ENCODE peak calls at places on chromosomes 5 and 9, in seven cellular contexts. J is GM23338, D is astrocyte of the spinal cord, H is heart right ventricle, G is neural crest cell, P is adrenal gland, M is suprapubic skin. E is an unnamed sample.

GRCh38 chr5:76851713-76852369 is 2.0 kb downstream of the S100Z start:
- DNase-seq in D (no peak), J (no peak), M (no peak), H (peak; percentile 22), G (no peak), P (no peak), E (no peak)

GRCh38 chr9:35828716-35829083 is at the start of gene FAM221B:
- DNase-seq in D (no peak), J (peak; percentile 93), G (peak; percentile 62), P (no peak), H (peak; percentile 29), M (no peak), E (no peak)

GRCh38 chr9:87256973-87257372 is 240.7 kb upstream of the DAPK1 start:
- DNase-seq in J (no peak), P (no peak), D (peak; percentile 50), H (no peak), M (no peak), G (no peak), E (no peak)

GRCh38 chr5:74112372-74112875 is 486.4 kb downstream of the ARHGEF28 start:
- DNase-seq in H (no peak), D (no peak), P (no peak), M (no peak), G (no peak), J (no peak), E (no peak)

GRCh38 chr5:151150484-151151262 is 6.9 kb downstream of the ANXA6 start:
- DNase-seq in G (peak; percentile 16), H (peak; percentile 44), M (no peak), D (peak; percentile 67), P (peak; percentile 50), J (no peak), E (no peak)

GRCh38 chr9:5551771-5552170 is 41.4 kb downstream of the PDCD1LG2 start:
- DNase-seq in H (no peak), D (peak; percentile 37), M (no peak), G (no peak), J (no peak), P (no peak), E (no peak)

GRCh38 chr9:114611516-114612271 is 603 bp downstream of the TMEM268 start:
- DNase-seq in J (peak; percentile 61), G (peak; percentile 41), D (peak; percentile 53), M (peak; percentile 75), P (peak; percentile 81), H (peak; percentile 50), E (no peak)

GRCh38 chr5:175857986-175858385 is 13.4 kb upstream of the CPLX2 start:
- DNase-seq in H (no peak), P (no peak), D (no peak), J (no peak), M (no peak), G (no peak), E (peak; percentile 54)

GRCh38 chr5:2891781-2892180 is 140.3 kb upstream of the IRX2 start:
- DNase-seq in J (no peak), P (no peak), H (no peak), G (no peak), M (no peak), D (no peak), E (no peak)

GRCh38 chr5:6570530-6570929 is 62.3 kb downstream of the NSUN2 start:
- DNase-seq in M (no peak), G (no peak), H (no peak), D (no peak), P (no peak), J (no peak), E (no peak)

GRCh38 chr5:1209552-1209852 is 8.1 kb downstream of the SLC6A19 start:
- DNase-seq in H (no peak), M (no peak), J (no peak), P (no peak), G (no peak), D (no peak), E (no peak)

GRCh38 chr5:112848116-112848811 is 12.8 kb upstream of the SRP19 start:
- DNase-seq in P (peak; percentile 30), M (no peak), J (peak; percentile 95), H (no peak), G (no peak), D (peak; percentile 79), E (no peak)

GRCh38 chr5:155140646-155141045 is 127.1 kb downstream of the KIF4B start:
- DNase-seq in J (no peak), M (no peak), H (no peak), G (no peak), D (no peak), P (no peak), E (no peak)

GRCh38 chr9:114362394-114362793 is 25.4 kb downstream of the AKNA start:
- DNase-seq in D (no peak), H (no peak), P (no peak), M (no peak), G (no peak), J (no peak), E (peak; percentile 76)

GRCh38 chr5:120447706-120448239 is 16.3 kb upstream of the PRR16 start:
- DNase-seq in H (no peak), M (no peak), G (no peak), J (no peak), D (peak; percentile 44), P (no peak), E (no peak)

GRCh38 chr9:110156416-110156815 is 51.5 kb downstream of the C9orf152 start:
- DNase-seq in D (no peak), G (no peak), P (no peak), M (no peak), J (no peak), H (no peak), E (no peak)

DNA sequence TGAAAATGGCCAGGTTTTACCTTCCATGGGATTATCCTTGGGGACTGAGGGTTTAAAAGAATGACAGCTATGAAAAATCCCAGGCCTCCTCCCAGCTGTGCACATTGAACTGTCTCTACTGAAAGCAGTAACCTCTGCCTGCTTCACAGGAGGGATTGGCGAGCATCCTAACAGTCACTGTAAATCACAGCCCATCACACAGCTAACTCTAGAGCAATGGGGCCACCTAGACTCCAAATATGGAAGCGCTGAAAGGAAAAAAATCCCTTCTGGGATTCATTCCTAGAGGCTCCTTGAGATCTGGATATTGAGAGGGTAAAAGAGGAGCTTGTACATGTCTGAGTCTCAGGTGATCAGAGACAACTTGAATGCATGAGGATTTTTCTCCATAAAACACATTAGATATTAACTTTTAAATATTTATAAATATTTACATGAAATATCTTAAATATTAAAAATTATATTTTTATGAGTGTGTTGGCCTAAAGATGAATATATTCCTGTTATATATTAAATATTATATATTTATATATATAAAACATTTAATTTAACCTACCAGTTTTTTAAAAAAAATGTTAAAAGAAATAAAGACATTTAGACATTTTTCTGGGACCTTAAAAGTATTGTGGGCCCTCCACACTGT is 133.8 kb upstream of the SLC24A2 start:
- DNase-seq in H (no peak), G (no peak), D (peak; percentile 63), P (peak; percentile 41), J (peak; percentile 91), M (no peak), E (no peak)
- TF ChIP-seq CTCF in H (peak; percentile 30), G (peak; percentile 73), D (peak; percentile 65), P (peak; percentile 55), J (peak; percentile 91), M (no peak), E (peak; percentile 75)

GRCh38 chr9:137447722-137448568 is 6.8 kb upstream of the ENTPD8 start:
- DNase-seq in P (peak; percentile 16), M (peak; percentile 64), J (no peak), G (no peak), D (no peak), H (peak; percentile 8), E (no peak)
- TF ChIP-seq CTCF in P (no peak), M (no peak), J (no peak), G (no peak), D (no peak), H (no peak), E (no peak)

DNA sequence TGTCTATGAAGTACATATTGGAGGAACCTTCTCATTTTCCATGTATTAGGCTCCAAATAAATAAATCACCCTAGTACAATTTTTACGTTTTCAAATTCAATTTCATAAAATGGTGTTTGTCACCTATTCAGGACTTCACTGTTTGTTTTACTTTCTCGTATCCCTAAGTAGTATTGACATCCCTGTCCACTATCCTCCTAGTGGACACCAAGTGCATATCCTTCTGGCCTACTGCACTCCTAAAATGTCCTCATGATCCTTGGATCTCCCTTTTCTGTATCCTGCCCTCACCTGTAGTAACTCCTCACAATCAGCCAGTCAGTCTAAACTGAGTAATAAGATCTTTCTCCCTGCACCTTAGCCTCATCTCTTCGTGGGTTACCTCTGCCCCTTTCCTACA is 539.9 kb downstream of the DMRTA1 start:
- DNase-seq in P (no peak), J (peak; percentile 38), D (no peak), H (no peak), G (no peak), M (no peak), E (no peak)
- TF ChIP-seq CTCF in P (no peak), J (peak; percentile 16), D (no peak), H (no peak), G (peak; percentile 40), M (no peak), E (no peak)

GRCh38 chr9:132669636-132670358 is at the start of gene DDX31:
- DNase-seq in M (peak; percentile 90), P (peak; percentile 85), H (peak; percentile 88), G (peak; percentile 50), J (peak; percentile 89), D (peak; percentile 83), E (peak; percentile 96)
- TF ChIP-seq CTCF in M (no peak), P (no peak), H (no peak), G (no peak), J (peak; percentile 8), D (no peak), E (no peak)

GRCh38 chr9:90300901-90301688 is 341.5 kb downstream of the DIRAS2 start:
- DNase-seq in D (peak; percentile 96), H (no peak), J (no peak), M (no peak), P (peak; percentile 22), G (no peak), E (no peak)
- TF ChIP-seq CTCF in D (peak; percentile 16), H (no peak), J (no peak), M (no peak), P (no peak), G (no peak), E (peak; percentile 44)

GRCh38 chr9:17521456-17521855 is 57.4 kb upstream of the SH3GL2 start:
- DNase-seq in J (peak; percentile 24), P (no peak), M (no peak), G (no peak), H (no peak), D (no peak), E (no peak)

GRCh38 chr9:17519761-17520160 is 59.1 kb upstream of the SH3GL2 start:
- DNase-seq in J (no peak), H (no peak), G (no peak), P (no peak), D (no peak), M (no peak), E (no peak)

GRCh38 chr9:17520264-17521058 is 58.4 kb upstream of the SH3GL2 start:
- DNase-seq in G (no peak), M (no peak), P (no peak), J (peak; percentile 64), H (no peak), D (no peak), E (no peak)
- TF ChIP-seq CTCF in G (no peak), M (no peak), P (no peak), J (no peak), H (no peak), D (no peak), E (no peak)

E was measured in chondrocyte.